ENCODE peak calls at places on chromosomes 11 and 22, in eight cellular contexts. F is NB4, X is BJ, Q is bronchial epithelial cell, B is Panc1, E is uterus, M is WERI-Rb-1, S is brain microvascular endothelial cell. W is an unnamed sample.

GRCh38 chr11:130156108-130157022 is 3.2 kb upstream of the ST14 start:
- DNase-seq in F (peak), X (no peak), Q (no peak), B (no peak), E (no peak), M (no peak), S (peak), W (no peak)

GRCh38 chr11:85810521-85810870 is 445 bp downstream of the SYTL2 start:
- DNase-seq in F (no peak), X (no peak), Q (no peak), B (no peak), E (no peak), M (no peak), S (no peak), W (no peak)

GRCh38 chr22:49010901-49011300 is 816.8 kb downstream of the BRD1 start:
- DNase-seq in F (no peak), X (no peak), Q (no peak), B (no peak), E (no peak), M (no peak), S (no peak), W (no peak)

GRCh38 chr11:89119426-89119825 is 53.6 kb upstream of the GRM5 start:
- DNase-seq in F (no peak), X (no peak), Q (no peak), B (no peak), E (no peak), M (no peak), S (no peak), W (no peak)

GRCh38 chr11:24373516-24373915 is 123.3 kb upstream of the LUZP2 start:
- DNase-seq in F (no peak), X (no peak), Q (no peak), B (no peak), E (no peak), M (no peak), S (no peak), W (no peak)

GRCh38 chr11:47179655-47179991 is 2.9 kb upstream of the ARFGAP2 start:
- DNase-seq in F (peak), X (no peak), Q (no peak), B (no peak), E (no peak), M (peak), S (peak), W (peak)

GRCh38 chr11:77074205-77074604 is 7.4 kb downstream of the CAPN5 start:
- DNase-seq in F (no peak), X (no peak), Q (no peak), B (no peak), E (peak), M (no peak), S (no peak), W (no peak)

GRCh38 chr22:44076825-44077224 is 52.7 kb downstream of the PARVB start:
- DNase-seq in F (no peak), X (no peak), Q (no peak), B (no peak), E (no peak), M (no peak), S (no peak), W (no peak)

GRCh38 chr22:41091139-41092022 is 1.0 kb upstream of the EP300 start:
- DNase-seq in F (peak), X (peak), Q (peak), B (peak), E (peak), M (peak), S (peak), W (peak)

GRCh38 chr22:24359452-24360120 is 67.8 kb upstream of the ADORA2A start:
- DNase-seq in F (no peak), X (no peak), Q (no peak), B (no peak), E (no peak), M (peak), S (no peak), W (no peak)

GRCh38 chr11:10622108-10622507 is 53.6 kb upstream of the LYVE1 start:
- DNase-seq in F (no peak), X (no peak), Q (no peak), B (no peak), E (no peak), M (no peak), S (no peak), W (no peak)

GRCh38 chr11:61830318-61831105 is 2.4 kb downstream of the FADS2 start:
- DNase-seq in F (no peak), X (no peak), Q (no peak), B (no peak), E (peak), M (no peak), S (no peak), W (no peak)

GRCh38 chr11:129732926-129733325 is 82.7 kb upstream of the TMEM45B start:
- DNase-seq in F (no peak), X (no peak), Q (no peak), B (no peak), E (no peak), M (no peak), S (no peak), W (no peak)

GRCh38 chr11:57502870-57503269 is 12.6 kb downstream of the SLC43A1 start:
- DNase-seq in F (no peak), X (no peak), Q (no peak), B (no peak), E (no peak), M (no peak), S (no peak), W (no peak)

GRCh38 chr11:128735935-128736610 is 42.2 kb downstream of the FLI1 start:
- DNase-seq in F (peak), X (no peak), Q (no peak), B (no peak), E (no peak), M (no peak), S (no peak), W (peak)

GRCh38 chr22:37324340-37325023 is 42.2 kb downstream of the CYTH4 start:
- DNase-seq in F (no peak), X (no peak), Q (no peak), B (no peak), E (no peak), M (no peak), S (no peak), W (no peak)

GRCh38 chr11:74069146-74070046 is 60.5 kb upstream of the UCP3 start:
- DNase-seq in F (no peak), X (peak), Q (peak), B (no peak), E (no peak), M (no peak), S (no peak), W (no peak)

GRCh38 chr11:129930743-129931142 is 35.4 kb upstream of the NFRKB start:
- DNase-seq in F (no peak), X (no peak), Q (no peak), B (no peak), E (no peak), M (no peak), S (no peak), W (no peak)

GRCh38 chr11:96045622-96046456 is 121.9 kb upstream of the MTMR2 start:
- DNase-seq in F (no peak), X (peak), Q (peak), B (no peak), E (peak), M (no peak), S (peak), W (no peak)

GRCh38 chr11:105130189-105130813 is 9.3 kb downstream of the CARD18 start:
- DNase-seq in F (no peak), X (no peak), Q (peak), B (no peak), E (no peak), M (no peak), S (no peak), W (no peak)

GRCh38 chr11:15539645-15540044 is 424.9 kb downstream of the INSC start:
- DNase-seq in F (no peak), X (no peak), Q (no peak), B (no peak), E (no peak), M (no peak), S (no peak), W (peak)

GRCh38 chr11:46888636-46889035 is 29.7 kb downstream of the LRP4 start:
- DNase-seq in F (no peak), X (no peak), Q (no peak), B (no peak), E (no peak), M (no peak), S (no peak), W (no peak)

GRCh38 chr11:60005360-60005759 is 11.6 kb upstream of the OOSP4B start:
- DNase-seq in F (no peak), X (no peak), Q (peak), B (no peak), E (no peak), M (no peak), S (peak), W (no peak)

GRCh38 chr11:359181-359714 is 10.1 kb upstream of the B4GALNT4 start:
- DNase-seq in F (no peak), X (no peak), Q (peak), B (no peak), E (no peak), M (no peak), S (no peak), W (peak)

GRCh38 chr22:37419370-37419915 is 7.8 kb downstream of the ELFN2 start:
- DNase-seq in F (no peak), X (no peak), Q (no peak), B (no peak), E (no peak), M (no peak), S (no peak), W (no peak)

GRCh38 chr22:44523981-44524759 is 26.1 kb upstream of the RTL6 start:
- DNase-seq in F (no peak), X (peak), Q (no peak), B (no peak), E (peak), M (peak), S (peak), W (no peak)

DNA sequence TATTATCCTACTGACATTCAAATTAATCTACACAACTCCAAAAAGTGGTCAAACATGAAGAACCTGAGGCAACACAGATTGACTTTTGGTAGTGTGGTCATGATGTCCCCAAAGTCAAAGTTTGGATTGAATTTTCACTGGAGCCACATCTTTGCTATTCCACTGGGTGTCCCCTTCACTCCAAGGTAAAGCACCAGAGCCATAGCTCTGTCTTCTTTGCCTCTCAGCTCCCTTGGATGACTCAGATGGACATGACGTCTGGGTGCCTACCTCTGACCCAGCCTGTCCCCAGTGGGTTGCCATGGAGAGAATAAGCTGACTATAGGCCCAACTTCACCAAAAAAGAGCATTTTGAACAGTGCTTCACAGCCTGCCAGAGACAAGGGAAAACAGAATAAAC is 57.4 kb upstream of the ARHGAP42 start:
- DNase-seq in F (no peak), X (no peak), Q (peak), B (no peak), E (no peak), M (peak), S (peak), W (no peak)
- TF ChIP-seq CTCF in F (no peak), X (no peak), Q (no peak), B (peak), E (no peak), M (peak), S (peak), W (no peak)

DNA sequence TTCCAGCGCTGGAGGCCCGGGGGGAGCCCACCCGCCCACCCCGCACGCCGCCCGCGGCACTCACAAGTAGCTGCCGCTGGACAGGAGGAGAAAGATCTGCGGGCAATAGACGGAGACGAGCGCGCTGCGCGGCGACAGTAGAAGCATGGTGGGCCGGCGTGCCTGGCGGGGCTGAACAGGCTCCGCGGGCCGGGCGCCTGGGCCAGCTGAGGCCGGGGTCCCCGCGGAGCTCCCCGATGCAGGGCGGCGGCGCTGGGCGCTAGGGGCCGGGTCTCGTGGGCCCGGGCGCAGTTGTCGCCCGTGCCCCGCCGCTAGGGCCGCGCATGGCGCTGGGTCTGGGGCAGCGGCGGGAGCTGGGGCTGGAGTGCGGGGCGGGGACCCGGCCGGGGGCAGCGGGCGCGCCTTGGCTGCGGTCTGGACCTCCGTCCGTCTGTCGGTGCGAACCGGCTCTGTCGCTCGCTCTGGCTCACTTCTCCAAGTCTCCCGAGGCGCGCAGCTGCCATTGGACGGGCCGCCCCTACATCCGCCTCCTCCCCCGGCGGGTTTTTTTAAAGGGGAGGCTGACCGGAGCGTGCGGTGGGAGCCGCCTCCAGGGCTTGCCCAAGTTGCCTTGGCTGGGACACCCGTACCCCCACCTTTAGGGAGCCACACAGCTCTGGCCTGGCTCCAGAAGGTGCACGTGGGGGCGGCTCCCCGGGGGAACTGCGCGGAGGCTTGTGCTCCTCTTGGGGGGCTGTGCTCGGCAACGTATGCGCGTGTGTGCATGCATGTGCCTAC is 4.7 kb downstream of the WNT7B start:
- DNase-seq in F (peak), X (no peak), Q (no peak), B (no peak), E (no peak), M (no peak), S (no peak), W (no peak)
- H3K4me3 ChIP-seq in F (no peak), X (no peak), Q (no peak), B (no peak), E (no peak), M (no peak), S (peak), W (no peak)

GRCh38 chr11:114774599-114775365 is 96.5 kb downstream of the NXPE2 start:
- DNase-seq in F (peak), X (no peak), Q (peak), B (no peak), E (no peak), M (peak), S (no peak), W (peak)
- TF ChIP-seq CTCF in F (peak), X (peak), Q (peak), B (peak), E (peak), M (peak), S (peak), W (peak)

GRCh38 chr22:19149047-19149883 is 827 bp downstream of the GSC2 start:
- DNase-seq in F (no peak), X (no peak), Q (no peak), B (no peak), E (no peak), M (no peak), S (no peak), W (no peak)
- H3K4me3 ChIP-seq in F (no peak), X (no peak), Q (peak), B (peak), E (no peak), M (peak), S (no peak), W (no peak)

DNA sequence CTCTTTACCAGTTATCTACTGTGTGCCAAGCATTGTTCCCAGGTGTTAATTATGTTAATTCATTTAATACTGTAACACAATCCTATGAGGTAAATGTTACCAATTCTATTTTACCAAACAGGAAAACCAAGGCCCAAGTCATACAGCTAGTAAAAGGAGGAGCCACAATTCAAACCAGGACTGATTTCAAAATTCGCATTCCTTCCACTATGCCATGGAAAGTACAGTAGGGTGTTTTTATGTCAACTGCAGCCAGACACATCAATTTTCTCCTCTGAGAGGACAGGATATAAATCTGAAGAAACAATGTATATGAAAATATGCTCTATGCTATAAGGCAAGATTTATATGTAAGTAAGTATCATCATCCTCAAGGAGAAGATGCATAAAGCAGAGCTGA is 104.3 kb downstream of the RPL27A start:
- DNase-seq in F (no peak), X (no peak), Q (no peak), B (no peak), E (no peak), M (no peak), S (no peak), W (no peak)
- TF ChIP-seq CTCF in F (no peak), X (peak), Q (peak), B (no peak), E (peak), M (no peak), S (peak), W (no peak)

DNA sequence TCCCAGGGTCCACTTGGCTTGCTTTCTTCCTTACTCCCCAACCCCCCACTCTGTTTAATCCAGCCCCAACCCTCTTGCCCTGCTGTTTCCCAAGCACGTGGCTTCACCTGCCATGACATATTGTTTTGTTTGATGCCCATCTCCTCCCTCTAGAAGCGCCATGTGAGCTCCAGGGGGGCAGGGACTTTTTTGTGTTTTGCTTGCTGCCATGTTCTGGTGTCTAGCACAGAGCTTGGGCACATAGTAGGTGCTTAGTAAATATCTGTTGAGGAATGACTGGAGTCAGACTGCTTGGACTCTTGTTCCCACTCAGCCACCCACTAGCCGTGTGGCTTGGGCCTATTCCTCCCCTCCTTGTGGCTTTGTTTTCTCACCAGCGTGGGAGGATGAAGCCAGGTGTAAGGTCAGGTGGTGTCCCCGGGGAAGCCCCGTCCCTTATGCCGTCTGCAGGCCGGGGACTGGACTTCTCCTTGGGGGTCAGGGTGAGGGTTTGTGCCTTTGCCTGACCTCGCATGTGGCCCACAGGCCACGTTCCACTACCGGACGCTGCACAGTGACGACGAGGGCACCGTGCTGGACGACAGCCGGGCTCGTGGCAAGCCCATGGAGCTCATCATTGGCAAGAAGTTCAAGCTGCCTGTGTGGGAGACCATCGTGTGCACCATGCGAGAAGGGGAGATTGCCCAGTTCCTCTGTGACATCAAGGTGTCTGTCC is 3.8 kb downstream of the AIP start:
- DNase-seq in F (no peak), X (no peak), Q (no peak), B (no peak), E (no peak), M (no peak), S (no peak), W (peak)
- H3K4me3 ChIP-seq in F (no peak), X (no peak), Q (no peak), B (no peak), E (no peak), M (no peak), S (no peak), W (peak)

GRCh38 chr11:82315093-82315492 is 418.6 kb downstream of the FAM181B start:
- DNase-seq in F (peak), X (no peak), Q (peak), B (no peak), E (no peak), M (peak), S (no peak), W (peak)
- TF ChIP-seq CTCF in F (peak), X (no peak), Q (peak), B (peak), E (peak), M (peak), S (no peak), W (peak)

GRCh38 chr22:30078320-30079311 is 1.6 kb upstream of the HORMAD2 start:
- DNase-seq in F (peak), X (no peak), Q (peak), B (no peak), E (no peak), M (no peak), S (no peak), W (peak)
- H3K4me3 ChIP-seq in F (no peak), X (no peak), Q (no peak), B (no peak), E (no peak), M (no peak), S (no peak), W (peak)

DNA sequence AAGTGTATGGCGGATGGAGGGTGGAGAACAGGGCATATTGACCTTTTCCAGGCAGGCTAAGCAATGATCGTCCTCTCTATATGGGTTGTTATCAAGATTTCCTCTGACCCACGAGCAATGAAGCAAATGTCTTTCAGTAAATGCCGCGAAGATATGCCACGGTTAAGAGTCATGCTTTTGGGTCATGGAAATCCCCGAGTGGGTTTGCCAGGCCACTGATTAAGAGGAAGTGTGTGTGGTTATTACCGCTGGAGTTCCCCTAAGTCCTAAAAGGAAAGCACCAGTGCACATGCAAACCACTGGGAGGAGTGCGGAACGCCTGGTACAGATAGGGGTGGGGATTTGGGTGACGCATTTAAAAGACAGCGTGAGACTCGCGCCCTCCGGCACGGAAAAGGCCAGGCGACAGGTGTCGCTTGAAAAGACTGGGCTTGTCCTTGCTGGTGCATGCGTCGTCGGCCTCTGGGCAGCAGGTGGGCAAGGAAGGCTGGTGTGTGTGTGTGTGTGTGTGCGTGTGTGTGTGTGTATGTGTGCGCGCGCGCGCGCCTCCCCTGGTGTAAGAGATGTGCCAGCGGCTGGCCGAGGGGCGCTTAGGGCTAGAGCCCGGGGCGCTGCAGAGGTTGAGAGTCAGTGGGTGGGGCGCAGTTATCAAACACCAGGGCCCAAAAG is at the start of gene BIRC3:
- DNase-seq in F (peak), X (peak), Q (peak), B (peak), E (peak), M (peak), S (peak), W (peak)
- TF ChIP-seq CTCF in F (peak), X (peak), Q (peak), B (peak), E (peak), M (no peak), S (peak), W (no peak)

W was measured in GM12865.